ENCODE peak calls at places on chromosomes 13 and 19, in five cellular contexts. F is CD8-positive, alpha-beta T cell; V is kidney epithelial cell; M is cardiac fibroblast; C is neural progenitor cell. Z is an unnamed sample.

GRCh38 chr13:34749046-34749445 is 193.0 kb upstream of the NBEA start:
- DNase-seq in F (no peak), V (no peak), M (no peak), C (no peak), Z (no peak)

GRCh38 chr13:82698941-82699340 is 1183.3 kb downstream of the SLITRK1 start:
- DNase-seq in F (no peak), V (no peak), M (no peak), C (no peak), Z (no peak)

GRCh38 chr13:34357435-34358232 is 539.7 kb downstream of the RFC3 start:
- DNase-seq in F (no peak), V (no peak), M (peak; percentile 67), C (peak; percentile 3), Z (peak; percentile 85)

GRCh38 chr13:31793246-31793645 is 53.9 kb downstream of the RXFP2 start:
- DNase-seq in F (no peak), V (no peak), M (peak; percentile 24), C (no peak), Z (no peak)

GRCh38 chr13:30908416-30908980 is 2.4 kb downstream of the MEDAG start:
- DNase-seq in F (no peak), V (no peak), M (peak; percentile 93), C (no peak), Z (no peak)

GRCh38 chr19:8208119-8208709 is 956 bp upstream of the CERS4 start:
- DNase-seq in F (no peak), V (no peak), M (no peak), C (peak; percentile 28), Z (no peak)

GRCh38 chr19:34504809-34505291 is 23.3 kb downstream of the WTIP start:
- DNase-seq in F (no peak), V (no peak), M (no peak), C (no peak), Z (no peak)

GRCh38 chr13:85091835-85092234 is 707.4 kb downstream of the SLITRK6 start:
- DNase-seq in F (no peak), V (no peak), M (no peak), C (no peak), Z (no peak)

GRCh38 chr13:77543711-77544110 is 8.2 kb downstream of the SCEL start:
- DNase-seq in F (no peak), V (no peak), M (no peak), C (no peak), Z (no peak)

GRCh38 chr13:107993239-107993948 is 221.9 kb downstream of the LIG4 start:
- DNase-seq in F (no peak), V (peak; percentile 16), M (no peak), C (no peak), Z (no peak)

GRCh38 chr19:38078302-38078930 is 145.6 kb downstream of the DPF1 start:
- DNase-seq in F (no peak), V (no peak), M (no peak), C (no peak), Z (no peak)

DNA sequence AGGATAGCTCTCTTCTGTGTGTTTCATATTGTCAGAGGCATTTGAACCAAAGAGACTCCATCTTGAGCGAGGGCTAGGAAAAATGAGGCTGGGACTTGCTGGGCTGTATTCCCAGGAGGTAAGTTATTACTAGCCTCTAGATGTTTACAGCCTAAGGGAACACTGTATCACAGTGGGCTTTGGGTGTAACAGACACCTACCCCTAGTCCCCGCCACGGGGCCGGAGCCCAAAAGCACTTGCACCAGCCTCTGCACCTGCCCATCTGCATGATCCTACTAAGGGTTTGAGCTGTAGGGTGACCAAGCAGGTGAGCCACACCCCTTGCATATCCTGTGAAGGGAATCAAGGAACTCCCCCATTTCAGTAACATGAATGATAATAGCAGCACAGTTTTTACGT is 1972.2 kb downstream of the OLFM4 start:
- DNase-seq in F (no peak), V (no peak), M (no peak), C (no peak), Z (no peak)
- H3K4me3 ChIP-seq in F (no peak overlapping the region), V (no peak overlapping the region), M (no peak overlapping the region), C (no peak overlapping the region), Z (no peak overlapping the region)

GRCh38 chr19:47239610-47240296 is 8.8 kb upstream of the BBC3 start:
- DNase-seq in F (peak; percentile 64), V (no peak), M (peak; percentile 71), C (peak; percentile 89), Z (no peak)
- H3K4me3 ChIP-seq in F (peak overlapping the region; percentile 31), V (peak overlapping the region; percentile 31), M (peak overlapping the region; percentile 15), C (peak overlapping the region; percentile 55), Z (peak overlapping the region; percentile 10)

GRCh38 chr19:3057275-3057714 is 5.0 kb downstream of the TLE5 start:
- DNase-seq in F (no peak), V (no peak), M (peak; percentile 93), C (no peak), Z (peak; percentile 64)
- H3K4me3 ChIP-seq in F (no peak overlapping the region), V (no peak overlapping the region), M (no peak overlapping the region), C (no peak overlapping the region), Z (no peak overlapping the region)

GRCh38 chr19:45815501-45816216 is 551 bp upstream of the RSPH6A start:
- DNase-seq in F (no peak), V (no peak), M (no peak), C (peak; percentile 85), Z (no peak)
- H3K4me3 ChIP-seq in F (no peak overlapping the region), V (no peak overlapping the region), M (no peak overlapping the region), C (peak overlapping the region; percentile 44), Z (no peak overlapping the region)

DNA sequence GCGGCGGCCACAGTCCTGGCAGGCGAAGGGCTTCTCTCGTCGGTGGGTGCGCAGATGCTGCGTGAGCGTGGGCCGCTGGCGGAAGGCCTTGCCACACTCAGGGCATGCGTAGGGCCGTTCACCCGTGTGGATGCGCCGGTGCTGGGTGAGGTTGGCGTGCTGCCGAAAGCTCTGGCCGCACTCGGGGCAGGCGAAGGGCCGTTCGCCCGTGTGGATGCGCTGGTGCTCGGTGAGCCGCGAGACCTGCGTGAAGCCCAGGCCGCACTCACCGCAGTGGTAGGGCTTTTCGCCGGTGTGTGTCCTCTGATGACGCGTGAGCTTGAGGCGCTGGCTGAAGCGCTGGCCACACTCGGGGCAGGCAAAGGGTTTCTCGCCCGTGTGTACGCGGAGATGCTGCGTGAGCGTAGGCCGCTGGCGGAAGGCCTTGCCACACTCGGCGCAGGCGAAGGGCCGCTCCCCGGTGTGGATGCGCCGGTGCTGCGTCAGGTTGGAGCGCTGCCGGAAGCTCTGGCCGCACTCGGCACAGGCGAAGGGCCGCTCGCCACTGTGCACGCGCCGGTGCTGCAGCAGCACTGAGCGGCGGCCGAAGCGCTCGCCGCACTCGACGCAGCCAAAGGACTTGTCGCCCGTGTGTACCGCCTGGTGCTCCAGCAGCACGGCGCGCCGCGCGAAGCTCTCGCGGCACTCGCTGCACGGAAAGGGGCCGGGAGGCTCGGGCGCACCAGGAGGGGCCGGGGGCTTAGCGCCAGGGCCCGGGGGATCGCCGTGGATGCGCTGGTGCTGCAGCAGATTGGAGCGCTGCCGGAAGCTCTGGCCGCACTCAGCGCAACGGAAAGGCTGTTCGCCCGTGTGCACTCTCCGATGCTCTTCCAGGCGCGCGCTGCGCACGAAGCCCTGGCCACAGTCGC is 4.0 kb upstream of the UBE2M start:
- DNase-seq in F (peak; percentile 30), V (no peak), M (peak; percentile 46), C (peak; percentile 52), Z (peak; percentile 44)
- H3K4me3 ChIP-seq in F (peak overlapping the region; percentile 60), V (peak overlapping the region; percentile 24), M (peak overlapping the region; percentile 37), C (peak overlapping the region; percentile 26), Z (peak overlapping the region; percentile 25)